ENCODE peak calls at places on chromosomes 7 and 10, in eight cellular contexts. I is dorsolateral prefrontal cortex, W is upper lobe of right lung, V is epithelial cell of esophagus, N is GM19239, L is RWPE1, G is activated T-helper 1 cell treated with Interleukin-2 at 50 U/mL for 16 hours, Y is DMS 273 treated with DMSO at 0.1 percent for 48 hours. O is an unnamed sample.
A peak's percentile ranks its signal among the peaks of the same experiment; 100 is the strongest.

GRCh38 chr7:123865517-123866117 is 20.6 kb downstream of the HYAL4 start:
- DNase-seq in L (peak; percentile 26), I (no peak), N (peak; percentile 10), Y (peak; percentile 20), V (peak; percentile 79), W (no peak), G (peak; percentile 6), O (peak; percentile 76)

GRCh38 chr10:37952051-37952815 is 24.2 kb downstream of the ZNF25 start:
- DNase-seq in Y (no peak), W (no peak), V (no peak), I (no peak), N (no peak), G (no peak), L (no peak), O (peak; percentile 95)

GRCh38 chr7:44867073-44867990 is 18.0 kb downstream of the PURB start:
- DNase-seq in W (no peak), G (no peak), I (peak; percentile 55), Y (no peak), V (peak; percentile 89), N (no peak), L (peak; percentile 71), O (peak; percentile 83)

GRCh38 chr7:81769891-81770818 is at the start of gene HGF:
- DNase-seq in Y (peak; percentile 67), I (peak; percentile 67), W (no peak), G (no peak), V (no peak), N (no peak), L (no peak), O (peak; percentile 25)

GRCh38 chr10:7302393-7303054 is 108.3 kb downstream of the SFMBT2 start:
- DNase-seq in V (no peak), I (no peak), W (no peak), Y (no peak), L (peak; percentile 87), N (no peak), G (no peak), O (peak; percentile 45)

GRCh38 chr7:136183981-136184380 is 206.8 kb upstream of the MTPN start:
- DNase-seq in L (no peak), I (no peak), N (no peak), V (no peak), G (no peak), W (no peak), Y (no peak), O (no peak)

GRCh38 chr10:70678250-70678635 is 5.9 kb downstream of the ADAMTS14 start:
- DNase-seq in L (no peak), V (no peak), W (no peak), N (no peak), Y (no peak), I (no peak), G (no peak), O (no peak)

GRCh38 chr7:148422028-148422427 is 168.5 kb upstream of the C7orf33 start:
- DNase-seq in N (no peak), I (no peak), L (no peak), V (no peak), G (no peak), W (no peak), Y (no peak), O (no peak)

GRCh38 chr7:141463986-141464385 is 87.2 kb upstream of the AGK start:
- DNase-seq in Y (no peak), N (no peak), L (peak; percentile 24), V (no peak), W (no peak), G (no peak), I (no peak), O (peak; percentile 45)

GRCh38 chr7:141704741-141705140 is 2.8 kb upstream of the DENND11 start:
- DNase-seq in W (no peak), L (no peak), Y (no peak), I (no peak), G (no peak), V (peak; percentile 65), N (no peak), O (no peak)

GRCh38 chr10:132105302-132105995 is 39.7 kb downstream of the JAKMIP3 start:
- DNase-seq in V (no peak), W (no peak), Y (no peak), I (no peak), G (no peak), L (no peak), N (no peak), O (no peak)

GRCh38 chr10:29063806-29064644 is 224.8 kb upstream of the LYZL1 start:
- DNase-seq in L (peak; percentile 8), W (no peak), I (no peak), Y (no peak), G (no peak), V (no peak), N (no peak), O (peak; percentile 24)

GRCh38 chr7:12002428-12002827 is 170.4 kb upstream of the THSD7A start:
- DNase-seq in G (no peak), L (no peak), Y (no peak), V (no peak), N (no peak), W (no peak), I (no peak), O (no peak)

GRCh38 chr7:116443101-116443523 is 56.4 kb upstream of the CAV2 start:
- DNase-seq in Y (no peak), I (no peak), V (peak; percentile 92), G (no peak), W (no peak), N (no peak), L (peak; percentile 88), O (peak; percentile 99)

GRCh38 chr10:51090190-51090589 is 15.9 kb downstream of the PRKG1 start:
- DNase-seq in I (no peak), L (no peak), V (peak; percentile 10), N (no peak), Y (no peak), G (no peak), W (no peak), O (no peak)

GRCh38 chr7:37540917-37541316 is 92.3 kb upstream of the ELMO1 start:
- DNase-seq in W (no peak), G (no peak), L (no peak), V (no peak), I (no peak), Y (no peak), N (no peak), O (no peak)

GRCh38 chr7:41977165-41977651 is 259.8 kb downstream of the GLI3 start:
- DNase-seq in I (no peak), G (no peak), N (no peak), L (peak; percentile 59), W (no peak), V (peak; percentile 68), Y (no peak), O (peak; percentile 70)

GRCh38 chr10:60827791-60828488 is 49.7 kb downstream of the CDK1 start:
- DNase-seq in G (no peak), L (peak; percentile 37), W (no peak), V (peak; percentile 45), I (no peak), Y (no peak), N (no peak), O (peak; percentile 73)

GRCh38 chr7:94289071-94289470 is 105.6 kb upstream of the COL1A2 start:
- DNase-seq in I (peak; percentile 44), W (no peak), G (no peak), Y (peak; percentile 65), N (no peak), V (peak; percentile 83), L (peak; percentile 75), O (peak; percentile 83)

GRCh38 chr7:90879924-90880323 is 283.8 kb downstream of the CDK14 start:
- DNase-seq in I (no peak), V (no peak), N (no peak), L (no peak), Y (no peak), G (no peak), W (no peak), O (no peak)

GRCh38 chr7:12315049-12315448 is 88.6 kb downstream of the VWDE start:
- DNase-seq in L (no peak), Y (no peak), G (no peak), W (no peak), N (no peak), V (peak; percentile 22), I (no peak), O (peak; percentile 82)

GRCh38 chr7:44072364-44073231 is 7.2 kb upstream of the PGAM2 start:
- DNase-seq in L (peak; percentile 91), G (no peak), V (peak; percentile 90), Y (peak; percentile 67), W (no peak), I (peak; percentile 70), N (peak; percentile 44), O (peak; percentile 83)

GRCh38 chr7:137852108-137852507 is 5.3 kb upstream of the DGKI start:
- DNase-seq in G (no peak), V (no peak), W (no peak), L (no peak), I (no peak), Y (no peak), N (no peak), O (no peak)

GRCh38 chr7:985915-986741 is 3.1 kb downstream of the CYP2W1 start:
- DNase-seq in Y (peak; percentile 54), W (peak; percentile 62), L (no peak), V (peak; percentile 30), I (no peak), G (no peak), N (no peak), O (peak; percentile 54)

GRCh38 chr10:45423976-45424499 is 50.0 kb downstream of the ALOX5 start:
- DNase-seq in W (peak; percentile 28), G (no peak), V (no peak), L (no peak), Y (no peak), N (no peak), I (no peak), O (no peak)

GRCh38 chr7:40923631-40924030 is 779.3 kb downstream of the INHBA start:
- DNase-seq in I (no peak), Y (no peak), G (no peak), L (no peak), W (no peak), V (no peak), N (no peak), O (peak; percentile 32)

GRCh38 chr10:30454744-30455498 is 20.9 kb downstream of the MAP3K8 start:
- DNase-seq in L (no peak), V (peak; percentile 53), N (no peak), W (no peak), G (no peak), I (no peak), Y (no peak), O (no peak)

GRCh38 chr7:142319970-142320369 is 62.1 kb upstream of the PRSS58 start:
- DNase-seq in L (no peak), G (no peak), N (no peak), Y (no peak), I (no peak), W (no peak), V (peak; percentile 19), O (no peak)

GRCh38 chr7:157151626-157152339 is 13.1 kb downstream of the UBE3C start:
- DNase-seq in I (no peak), N (no peak), G (no peak), W (no peak), Y (no peak), L (no peak), V (no peak), O (peak; percentile 13)

GRCh38 chr7:46072722-46073121 is 151.7 kb upstream of the IGFBP3 start:
- DNase-seq in Y (no peak), I (no peak), V (peak; percentile 66), W (no peak), L (no peak), G (no peak), N (no peak), O (peak; percentile 81)

GRCh38 chr10:103835121-103836045 is 20.0 kb downstream of the SH3PXD2A start:
- DNase-seq in W (no peak), N (no peak), V (no peak), L (no peak), I (no peak), Y (no peak), G (no peak), O (no peak)

GRCh38 chr10:62231805-62232204 is 36.8 kb downstream of the RTKN2 start:
- DNase-seq in W (no peak), L (no peak), G (no peak), V (no peak), N (no peak), Y (no peak), I (no peak), O (no peak)

GRCh38 chr10:132510174-132510611 is 27.4 kb upstream of the INPP5A start:
- DNase-seq in W (no peak), Y (no peak), I (peak; percentile 41), G (no peak), N (no peak), L (no peak), V (no peak), O (no peak)

GRCh38 chr7:139960158-139960557 is 102.6 kb downstream of the PARP12 start:
- DNase-seq in G (no peak), Y (no peak), N (no peak), W (no peak), L (no peak), I (no peak), V (peak; percentile 16), O (no peak)